ENCODE peak calls at places on chromosomes 3 and 15, in ten cellular contexts. B, M, C, Y, Q, D, Z, P, H and V are unnamed samples.

GRCh38 chr3:177478170-177478859 is 281.0 kb upstream of the TBL1XR1 start:
- DNase-seq in B (no peak), M (peak; percentile 48), C (peak; percentile 100), Y (peak; percentile 33), Q (no peak), D (no peak), Z (no peak), P (no peak), H (peak; percentile 56), V (no peak)

GRCh38 chr3:49173792-49174170 is 2.4 kb downstream of the KLHDC8B start:
- DNase-seq in B (no peak), M (no peak), C (no peak), Y (no peak), Q (no peak), D (no peak), Z (no peak), P (peak; percentile 55), H (no peak), V (no peak)

GRCh38 chr15:49063402-49064280 is 17.4 kb upstream of the SECISBP2L start:
- DNase-seq in B (no peak), M (no peak), C (no peak), Y (no peak), Q (no peak), D (no peak), Z (peak; percentile 34), P (no peak), H (no peak), V (no peak)

GRCh38 chr15:68658151-68658550 is 79.4 kb downstream of the CORO2B start:
- DNase-seq in B (no peak), M (no peak), C (no peak), Y (peak; percentile 21), Q (no peak), D (peak; percentile 40), Z (no peak), P (peak; percentile 34), H (no peak), V (peak; percentile 25)

GRCh38 chr15:31020542-31020941 is 29.1 kb upstream of the MTMR10 start:
- DNase-seq in B (no peak), M (no peak), C (no peak), Y (no peak), Q (no peak), D (no peak), Z (no peak), P (no peak), H (no peak), V (no peak)

GRCh38 chr3:138348107-138348949 is at the start of gene MRAS:
- DNase-seq in B (peak; percentile 33), M (peak; percentile 90), C (peak; percentile 82), Y (peak; percentile 85), Q (no peak), D (peak; percentile 69), Z (peak; percentile 78), P (peak; percentile 91), H (peak; percentile 83), V (peak; percentile 63)

GRCh38 chr3:37386627-37387230 is 212.3 kb upstream of the LRRFIP2 start:
- DNase-seq in B (no peak), M (no peak), C (peak; percentile 10), Y (no peak), Q (no peak), D (no peak), Z (no peak), P (no peak), H (no peak), V (no peak)

GRCh38 chr3:89314454-89314853 is 207.0 kb downstream of the EPHA3 start:
- DNase-seq in B (no peak), M (peak; percentile 38), C (peak; percentile 66), Y (no peak), Q (no peak), D (no peak), Z (peak; percentile 34), P (no peak), H (no peak), V (no peak)

GRCh38 chr15:81939604-81940440 is 106.0 kb downstream of the MEX3B start:
- DNase-seq in B (peak; percentile 10), M (peak; percentile 62), C (peak; percentile 84), Y (peak; percentile 11), Q (peak; percentile 34), D (no peak), Z (no peak), P (no peak), H (no peak), V (peak; percentile 78)